ENCODE peak calls at places on chromosomes 3 and 15, in seven cellular contexts. S is GM06990, Y is brain microvascular endothelial cell, P is foreskin fibroblast, B is GM20000, D is nephron progenitor cell, Q is Peyer's patch. N is an unnamed sample.

GRCh38 chr3:188446014-188446413 is 292.1 kb downstream of the LPP start:
- DNase-seq in S (peak), Y (no peak), P (no peak), B (no peak), D (no peak), Q (no peak), N (no peak)

GRCh38 chr3:58719684-58720083 is 53.1 kb upstream of the FAM3D start:
- DNase-seq in S (no peak), Y (peak), P (no peak), B (no peak), D (no peak), Q (no peak), N (no peak)

GRCh38 chr3:99659032-99659431 is 20.6 kb downstream of the COL8A1 start:
- DNase-seq in S (no peak), Y (peak), P (peak), B (no peak), D (no peak), Q (no peak), N (no peak)

GRCh38 chr15:82044373-82045178 is 1.2 kb downstream of the MEX3B start:
- DNase-seq in S (peak), Y (peak), P (peak), B (peak), D (peak), Q (peak), N (peak)

GRCh38 chr3:177574232-177574856 is 377.1 kb upstream of the TBL1XR1 start:
- DNase-seq in S (no peak), Y (peak), P (peak), B (no peak), D (peak), Q (no peak), N (peak)

GRCh38 chr3:36540898-36541518 is 160.7 kb downstream of the STAC start:
- DNase-seq in S (no peak), Y (peak), P (peak), B (no peak), D (peak), Q (no peak), N (peak)

GRCh38 chr3:111769965-111770364 is 89.1 kb upstream of the PHLDB2 start:
- DNase-seq in S (no peak), Y (no peak), P (peak), B (no peak), D (no peak), Q (no peak), N (no peak)

GRCh38 chr3:141795719-141796435 is 32.7 kb downstream of the GRK7 start:
- DNase-seq in S (no peak), Y (no peak), P (peak), B (no peak), D (no peak), Q (peak), N (no peak)

GRCh38 chr3:65751123-65751700 is 287.5 kb downstream of the MAGI1 start:
- DNase-seq in S (no peak), Y (peak), P (peak), B (peak), D (peak), Q (peak), N (peak)

GRCh38 chr3:102299125-102299877 is 135.5 kb upstream of the ZPLD1 start:
- DNase-seq in S (peak), Y (no peak), P (no peak), B (no peak), D (no peak), Q (no peak), N (no peak)

GRCh38 chr3:10365791-10366190 is 44.9 kb upstream of the SEC13 start:
- DNase-seq in S (no peak), Y (peak), P (peak), B (no peak), D (no peak), Q (no peak), N (no peak)

GRCh38 chr15:77373441-77373840 is 46.5 kb downstream of the PEAK1 start:
- DNase-seq in S (no peak), Y (no peak), P (no peak), B (no peak), D (no peak), Q (no peak), N (no peak)

GRCh38 chr15:57205999-57206398 is 170.3 kb upstream of the CGNL1 start:
- DNase-seq in S (no peak), Y (no peak), P (no peak), B (no peak), D (no peak), Q (peak), N (no peak)

GRCh38 chr3:45225465-45226205 is 452 bp downstream of the TMEM158 start:
- DNase-seq in S (peak), Y (no peak), P (peak), B (peak), D (peak), Q (no peak), N (peak)

GRCh38 chr3:135911106-135911505 is 54.4 kb upstream of the PPP2R3A start:
- DNase-seq in S (no peak), Y (no peak), P (peak), B (no peak), D (no peak), Q (no peak), N (no peak)

GRCh38 chr3:57544181-57545125 is at the start of gene DNAH12:
- DNase-seq in S (no peak), Y (no peak), P (peak), B (peak), D (peak), Q (no peak), N (peak)

GRCh38 chr3:193872265-193872753 is 263.6 kb upstream of the HES1 start:
- DNase-seq in S (no peak), Y (peak), P (peak), B (no peak), D (no peak), Q (peak), N (no peak)

GRCh38 chr3:111861396-111861795 is 2.3 kb downstream of the PHLDB2 start:
- DNase-seq in S (no peak), Y (peak), P (no peak), B (no peak), D (no peak), Q (no peak), N (peak)

GRCh38 chr3:134753999-134754742 is 40.9 kb upstream of the EPHB1 start:
- DNase-seq in S (no peak), Y (no peak), P (no peak), B (no peak), D (no peak), Q (no peak), N (no peak)

GRCh38 chr3:175288616-175289015 is 429.5 kb downstream of the NAALADL2 start:
- DNase-seq in S (no peak), Y (peak), P (no peak), B (no peak), D (no peak), Q (no peak), N (no peak)

GRCh38 chr15:45126535-45127158 is 3.0 kb downstream of the DUOXA1 start:
- DNase-seq in S (no peak), Y (peak), P (peak), B (no peak), D (no peak), Q (peak), N (no peak)

GRCh38 chr3:36906504-36907149 is 38.2 kb downstream of the TRANK1 start:
- DNase-seq in S (no peak), Y (peak), P (peak), B (no peak), D (no peak), Q (no peak), N (no peak)

GRCh38 chr3:63385629-63386028 is 107.5 kb downstream of the SYNPR start:
- DNase-seq in S (no peak), Y (no peak), P (no peak), B (no peak), D (no peak), Q (no peak), N (no peak)

GRCh38 chr3:73448761-73449290 is 175.9 kb downstream of the PDZRN3 start:
- DNase-seq in S (peak), Y (no peak), P (no peak), B (peak), D (no peak), Q (no peak), N (no peak)

GRCh38 chr15:101501703-101502373 is 12.3 kb upstream of the PCSK6 start:
- DNase-seq in S (peak), Y (peak), P (peak), B (peak), D (peak), Q (peak), N (peak)

GRCh38 chr3:115272036-115272824 is 125.1 kb upstream of the ZBTB20 start:
- DNase-seq in S (no peak), Y (peak), P (peak), B (no peak), D (no peak), Q (no peak), N (no peak)

GRCh38 chr3:17431004-17431403 is 311.4 kb downstream of the TBC1D5 start:
- DNase-seq in S (no peak), Y (no peak), P (peak), B (peak), D (no peak), Q (no peak), N (no peak)

GRCh38 chr3:127088511-127089430 is 104.2 kb upstream of the PRR23E start:
- DNase-seq in S (no peak), Y (no peak), P (no peak), B (no peak), D (no peak), Q (no peak), N (no peak)

GRCh38 chr3:173711619-173712018 is 314.1 kb downstream of the NLGN1 start:
- DNase-seq in S (no peak), Y (no peak), P (peak), B (no peak), D (no peak), Q (no peak), N (no peak)

GRCh38 chr15:71677352-71677751 is 133.0 kb upstream of the NR2E3 start:
- DNase-seq in S (no peak), Y (no peak), P (no peak), B (no peak), D (no peak), Q (no peak), N (no peak)

GRCh38 chr3:86774082-86774691 is 216.8 kb downstream of the VGLL3 start:
- DNase-seq in S (no peak), Y (no peak), P (peak), B (no peak), D (no peak), Q (no peak), N (no peak)
- TF ChIP-seq CTCF in S (peak), Y (peak), P (peak), B (peak), D (peak), Q (peak), N (peak)

GRCh38 chr3:123112232-123112631 is 45.4 kb downstream of the PDIA5 start:
- DNase-seq in S (no peak), Y (no peak), P (no peak), B (no peak), D (no peak), Q (no peak), N (no peak)
- TF ChIP-seq CTCF in S (no peak), Y (no peak), P (no peak), B (no peak), D (no peak), Q (no peak), N (no peak)

DNA sequence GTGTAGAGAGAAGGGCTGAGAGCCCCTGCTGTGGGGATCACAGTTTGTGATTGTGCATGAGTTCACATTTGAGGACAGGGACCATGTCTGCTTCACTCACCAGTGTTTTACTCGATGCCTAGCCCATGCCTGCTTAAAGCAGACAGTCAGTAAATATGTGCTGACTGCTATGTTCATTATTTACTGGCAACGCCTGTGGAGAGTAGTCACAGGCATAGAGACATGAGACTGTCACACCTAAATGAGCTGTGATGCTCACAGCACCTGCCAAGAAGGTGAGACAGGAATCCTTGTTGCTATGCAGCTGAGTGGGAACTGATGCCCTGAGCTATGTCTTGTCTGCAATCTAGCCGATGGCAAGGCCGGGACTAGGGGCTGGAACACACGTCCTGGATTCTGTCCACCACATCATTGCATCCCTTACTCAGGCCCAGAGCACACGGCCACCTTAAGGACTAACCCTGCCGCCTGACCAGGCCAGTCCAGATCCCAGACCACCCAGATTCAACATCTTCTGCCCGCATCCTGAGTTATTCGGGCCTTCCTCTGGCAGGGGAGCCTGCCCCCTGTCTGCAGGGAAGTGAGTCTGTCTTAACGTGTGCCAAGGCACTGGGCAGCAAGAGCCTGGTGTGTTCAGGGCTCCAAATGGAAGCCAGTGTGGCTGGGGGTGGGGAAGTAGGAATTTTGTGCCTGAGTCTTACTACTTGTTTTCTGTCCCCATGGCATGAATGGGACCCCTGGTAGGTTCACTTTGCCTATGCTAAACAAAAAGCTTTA is 44.8 kb downstream of the FGD5 start:
- DNase-seq in S (no peak), Y (no peak), P (no peak), B (no peak), D (no peak), Q (no peak), N (no peak)
- TF ChIP-seq CTCF in S (peak), Y (peak), P (no peak), B (no peak), D (no peak), Q (peak), N (no peak)

GRCh38 chr15:49628379-49628778 is 7.5 kb downstream of the DTWD1 start:
- DNase-seq in S (no peak), Y (no peak), P (no peak), B (no peak), D (no peak), Q (no peak), N (no peak)
- TF ChIP-seq CTCF in S (no peak), Y (no peak), P (no peak), B (no peak), D (no peak), Q (no peak), N (no peak)

DNA sequence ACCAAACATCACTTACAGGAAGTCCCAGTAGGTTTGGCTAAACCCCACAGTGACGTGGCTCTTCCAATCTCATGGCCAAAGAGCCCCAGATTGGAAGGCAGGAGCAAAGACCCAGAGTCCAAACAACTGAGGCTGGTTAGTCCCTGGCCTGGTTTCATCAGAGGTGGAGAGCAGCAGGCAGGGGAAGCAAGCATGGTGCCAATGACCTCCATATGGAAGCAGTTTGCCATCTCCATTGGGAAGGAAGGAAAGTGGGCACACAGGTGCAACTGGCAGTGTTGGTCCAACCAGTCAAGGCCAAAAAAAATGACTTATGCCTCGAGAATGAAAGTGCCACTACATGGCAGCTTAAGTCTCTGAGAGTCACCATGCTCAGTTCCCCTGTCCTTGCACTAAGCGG is 175.9 kb downstream of the NTRK3 start:
- DNase-seq in S (no peak), Y (no peak), P (no peak), B (no peak), D (no peak), Q (no peak), N (no peak)
- TF ChIP-seq CTCF in S (no peak), Y (no peak), P (no peak), B (no peak), D (no peak), Q (no peak), N (no peak)

GRCh38 chr15:92611995-92612745 is 43.4 kb downstream of the FAM174B start:
- DNase-seq in S (no peak), Y (no peak), P (no peak), B (peak), D (no peak), Q (peak), N (no peak)
- TF ChIP-seq CTCF in S (peak), Y (peak), P (no peak), B (peak), D (no peak), Q (no peak), N (no peak)

DNA sequence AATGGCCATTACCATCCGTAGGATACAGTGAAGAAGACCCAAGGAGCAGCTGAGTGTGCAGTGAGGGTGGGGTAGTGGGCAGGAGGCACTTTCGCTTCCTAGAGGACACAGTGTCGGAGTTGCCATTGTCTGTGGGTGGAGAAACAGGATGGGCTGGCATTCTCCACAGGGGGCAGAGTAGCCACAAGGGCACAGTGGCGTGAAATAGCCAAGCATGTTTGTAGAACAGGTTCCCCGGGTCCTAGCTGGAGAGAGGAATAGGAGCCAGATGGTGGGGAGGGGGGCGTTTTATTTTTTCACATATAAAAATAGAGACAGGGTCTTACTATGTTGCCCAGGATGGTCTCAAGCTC is 3.5 kb downstream of the SLC6A6 start:
- DNase-seq in S (no peak), Y (no peak), P (no peak), B (no peak), D (no peak), Q (no peak), N (no peak)
- TF ChIP-seq CTCF in S (no peak), Y (no peak), P (no peak), B (no peak), D (no peak), Q (no peak), N (no peak)

GRCh38 chr3:61877359-61877770 is 316.0 kb downstream of the PTPRG start:
- DNase-seq in S (peak), Y (no peak), P (peak), B (peak), D (peak), Q (no peak), N (no peak)
- TF ChIP-seq CTCF in S (peak), Y (peak), P (no peak), B (no peak), D (peak), Q (no peak), N (no peak)

GRCh38 chr3:152123457-152123856 is 145.3 kb upstream of the MBNL1 start:
- DNase-seq in S (no peak), Y (no peak), P (peak), B (no peak), D (no peak), Q (no peak), N (no peak)
- TF ChIP-seq CTCF in S (no peak), Y (peak), P (no peak), B (no peak), D (no peak), Q (no peak), N (no peak)

GRCh38 chr3:108006077-108006675 is 84.7 kb downstream of the CD47 start:
- DNase-seq in S (no peak), Y (no peak), P (no peak), B (no peak), D (no peak), Q (peak), N (no peak)
- TF ChIP-seq CTCF in S (no peak), Y (no peak), P (no peak), B (no peak), D (no peak), Q (no peak), N (no peak)